ENCODE peak calls at places on chromosomes 1 and 21, in six cellular contexts. O, W, D, Z, L and G are unnamed samples.

GRCh38 chr21:42092805-42093590 is 21.9 kb downstream of the UMODL1 start:
- DNase-seq in W (no peak), O (no peak), Z (no peak), L (no peak), D (no peak), G (no peak)

GRCh38 chr1:182460550-182460951 is 10.6 kb downstream of the RGSL1 start:
- DNase-seq in W (no peak), Z (no peak), O (no peak), L (no peak), D (peak), G (no peak)

GRCh38 chr1:164712131-164713031 is 153.4 kb downstream of the PBX1 start:
- DNase-seq in W (no peak), D (peak), Z (no peak), O (no peak), L (peak), G (peak)

GRCh38 chr1:154276797-154277196 is 4.4 kb downstream of the HAX1 start:
- DNase-seq in D (no peak), L (no peak), W (no peak), Z (no peak), O (peak), G (no peak)

GRCh38 chr1:150415800-150416199 is 51.9 kb downstream of the RPRD2 start:
- DNase-seq in L (no peak), D (no peak), Z (no peak), O (no peak), W (no peak), G (no peak)

GRCh38 chr1:61797045-61797755 is 54.9 kb downstream of the PATJ start:
- DNase-seq in W (no peak), O (no peak), D (no peak), L (no peak), Z (no peak), G (no peak)

GRCh38 chr1:21294266-21295058 is 4.2 kb upstream of the ECE1 start:
- DNase-seq in O (peak), D (no peak), L (no peak), Z (no peak), W (no peak), G (no peak)

GRCh38 chr1:231699769-231700168 is 73.2 kb downstream of the DISC1 start:
- DNase-seq in W (no peak), O (no peak), L (no peak), Z (no peak), D (no peak), G (no peak)

GRCh38 chr1:235073968-235074334 is 54.7 kb downstream of the TOMM20 start:
- DNase-seq in O (no peak), L (no peak), D (no peak), W (no peak), Z (no peak), G (peak)

GRCh38 chr21:42536601-42537000 is 22.9 kb downstream of the SLC37A1 start:
- DNase-seq in W (no peak), D (no peak), O (no peak), L (no peak), Z (peak), G (no peak)

GRCh38 chr21:46297311-46298082 is 11.4 kb downstream of the YBEY start:
- DNase-seq in Z (no peak), D (peak), O (peak), L (peak), W (no peak), G (peak)

GRCh38 chr1:199243423-199244061 is 604.7 kb downstream of the PTPRC start:
- DNase-seq in O (peak), L (peak), D (peak), W (peak), Z (peak), G (peak)

GRCh38 chr1:151158311-151158710 is 1.9 kb downstream of the TNFAIP8L2 start:
- DNase-seq in O (peak), L (no peak), Z (peak), W (no peak), D (no peak), G (no peak)

GRCh38 chr1:192474080-192474683 is 101.4 kb upstream of the RGS1 start:
- DNase-seq in D (peak), O (no peak), L (no peak), Z (no peak), W (peak), G (peak)

GRCh38 chr21:41928621-41929220 is 25.1 kb downstream of the C2CD2 start:
- DNase-seq in L (no peak), O (no peak), Z (no peak), W (no peak), D (no peak), G (no peak)

GRCh38 chr1:69109276-69109675 is 458.4 kb upstream of the LRRC7 start:
- DNase-seq in Z (no peak), L (no peak), O (no peak), W (no peak), D (peak), G (no peak)

GRCh38 chr1:19799233-19799876 is 361 bp downstream of the TMCO4 start:
- DNase-seq in D (peak), W (no peak), Z (peak), L (peak), O (peak), G (peak)

GRCh38 chr1:172653015-172653709 is 5.7 kb upstream of the FASLG start:
- DNase-seq in L (no peak), D (peak), W (no peak), Z (no peak), O (no peak), G (no peak)

GRCh38 chr1:41920658-41921057 is 1.9 kb upstream of the HIVEP3 start:
- DNase-seq in Z (no peak), L (no peak), W (no peak), D (peak), O (no peak), G (no peak)

GRCh38 chr1:39969531-39970270 is 14.8 kb downstream of the MFSD2A start:
- DNase-seq in W (no peak), L (no peak), D (no peak), O (no peak), Z (no peak), G (no peak)

GRCh38 chr1:4021153-4021894 is 121.3 kb upstream of the C1orf174 start:
- DNase-seq in D (no peak), O (no peak), W (no peak), Z (no peak), L (no peak), G (no peak)

GRCh38 chr1:100847481-100847880 is 47.2 kb downstream of the EXTL2 start:
- DNase-seq in O (no peak), W (no peak), Z (no peak), D (peak), L (no peak), G (no peak)

GRCh38 chr1:5311634-5312298 is 657.4 kb downstream of the AJAP1 start:
- DNase-seq in O (no peak), D (no peak), W (no peak), L (no peak), Z (no peak), G (no peak)

GRCh38 chr1:58573705-58574591 is 3.1 kb downstream of the TACSTD2 start:
- DNase-seq in D (no peak), O (peak), L (no peak), Z (no peak), W (no peak), G (no peak)

GRCh38 chr1:73491641-73492040 is 706.3 kb downstream of the LRRIQ3 start:
- DNase-seq in O (no peak), W (no peak), D (no peak), Z (no peak), L (no peak), G (no peak)

GRCh38 chr1:229205854-229206253 is 65.1 kb upstream of the RAB4A start:
- DNase-seq in O (no peak), L (no peak), D (no peak), W (no peak), Z (no peak), G (no peak)

GRCh38 chr1:2564815-2565415 is 8.7 kb downstream of the TNFRSF14 start:
- DNase-seq in O (no peak), D (no peak), W (no peak), L (no peak), Z (no peak), G (no peak)

GRCh38 chr1:201542166-201543045 is 3.5 kb downstream of the NAV1 start:
- DNase-seq in Z (no peak), L (peak), W (no peak), D (peak), O (no peak), G (no peak)

GRCh38 chr1:50414853-50415234 is 8.4 kb downstream of the DMRTA2 start:
- DNase-seq in W (no peak), L (no peak), D (no peak), O (no peak), Z (no peak), G (no peak)

GRCh38 chr21:15908187-15908586 is 178.4 kb downstream of the USP25 start:
- DNase-seq in L (no peak), D (peak), O (no peak), W (no peak), Z (no peak), G (no peak)

GRCh38 chr21:24259241-24259640 is 1348.0 kb downstream of the MRPL39 start:
- DNase-seq in D (no peak), L (no peak), W (no peak), O (no peak), Z (no peak), G (no peak)

GRCh38 chr1:167710836-167711235 is 10.9 kb upstream of the MPZL1 start:
- DNase-seq in Z (no peak), L (no peak), O (no peak), D (no peak), W (no peak), G (no peak)

GRCh38 chr1:159040206-159040605 is 30.5 kb downstream of the IFI16 start:
- DNase-seq in W (no peak), L (no peak), O (no peak), Z (no peak), D (peak), G (no peak)

GRCh38 chr1:174913225-174913903 is 86.4 kb upstream of the CACYBP start:
- DNase-seq in O (no peak), L (no peak), Z (no peak), D (no peak), W (no peak), G (no peak)

GRCh38 chr1:158310623-158311022 is 20.7 kb downstream of the CD1B start:
- DNase-seq in D (no peak), L (no peak), O (no peak), W (no peak), Z (no peak), G (no peak)

GRCh38 chr1:78223417-78224215 is 177.8 kb downstream of the GIPC2 start:
- DNase-seq in D (peak), W (no peak), O (no peak), L (no peak), Z (no peak), G (no peak)